ENCODE peak calls at places on chromosome 5, in four cellular contexts. One of them, this sample, is unnamed.

GRCh38 chr5:112573441-112573840 is 154.4 kb upstream of the EPB41L4A start:
- DNase-seq in IMR-90: no peak
- DNase-seq in A549: no peak
- DNase-seq in HCT116: no peak
- DNase-seq in this sample: no peak

GRCh38 chr5:142245776-142246175 is 79.0 kb downstream of the SPRY4 start:
- DNase-seq in IMR-90: no peak
- DNase-seq in A549: no peak
- DNase-seq in HCT116: no peak
- DNase-seq in this sample: no peak

GRCh38 chr5:142737169-142737568 is 33.0 kb upstream of the ARHGAP26 start:
- DNase-seq in IMR-90: no peak
- DNase-seq in A549: no peak
- DNase-seq in HCT116: no peak
- DNase-seq in this sample: no peak

GRCh38 chr5:150317048-150318003 is 14.6 kb upstream of the ARSI start:
- DNase-seq in IMR-90: peak
- DNase-seq in A549: peak
- DNase-seq in HCT116: peak
- DNase-seq in this sample: peak

GRCh38 chr5:140131967-140132409 is 6.3 kb downstream of the IGIP start:
- DNase-seq in IMR-90: peak
- DNase-seq in A549: no peak
- DNase-seq in HCT116: peak
- DNase-seq in this sample: no peak

GRCh38 chr5:140966293-140967225 is at the start of gene PCDHAC2:
- DNase-seq in IMR-90: no peak
- DNase-seq in A549: peak
- DNase-seq in HCT116: peak
- DNase-seq in this sample: no peak

GRCh38 chr5:133326361-133326760 is 274.5 kb downstream of the HSPA4 start:
- DNase-seq in IMR-90: no peak
- DNase-seq in A549: no peak
- DNase-seq in HCT116: no peak
- DNase-seq in this sample: no peak

GRCh38 chr5:1882337-1883119 is at the start of gene IRX4:
- DNase-seq in IMR-90: peak
- DNase-seq in A549: peak
- DNase-seq in HCT116: peak
- DNase-seq in this sample: no peak

GRCh38 chr5:36535390-36535789 is 71.0 kb upstream of the SLC1A3 start:
- DNase-seq in IMR-90: no peak
- DNase-seq in A549: no peak
- DNase-seq in HCT116: no peak
- DNase-seq in this sample: no peak

DNA sequence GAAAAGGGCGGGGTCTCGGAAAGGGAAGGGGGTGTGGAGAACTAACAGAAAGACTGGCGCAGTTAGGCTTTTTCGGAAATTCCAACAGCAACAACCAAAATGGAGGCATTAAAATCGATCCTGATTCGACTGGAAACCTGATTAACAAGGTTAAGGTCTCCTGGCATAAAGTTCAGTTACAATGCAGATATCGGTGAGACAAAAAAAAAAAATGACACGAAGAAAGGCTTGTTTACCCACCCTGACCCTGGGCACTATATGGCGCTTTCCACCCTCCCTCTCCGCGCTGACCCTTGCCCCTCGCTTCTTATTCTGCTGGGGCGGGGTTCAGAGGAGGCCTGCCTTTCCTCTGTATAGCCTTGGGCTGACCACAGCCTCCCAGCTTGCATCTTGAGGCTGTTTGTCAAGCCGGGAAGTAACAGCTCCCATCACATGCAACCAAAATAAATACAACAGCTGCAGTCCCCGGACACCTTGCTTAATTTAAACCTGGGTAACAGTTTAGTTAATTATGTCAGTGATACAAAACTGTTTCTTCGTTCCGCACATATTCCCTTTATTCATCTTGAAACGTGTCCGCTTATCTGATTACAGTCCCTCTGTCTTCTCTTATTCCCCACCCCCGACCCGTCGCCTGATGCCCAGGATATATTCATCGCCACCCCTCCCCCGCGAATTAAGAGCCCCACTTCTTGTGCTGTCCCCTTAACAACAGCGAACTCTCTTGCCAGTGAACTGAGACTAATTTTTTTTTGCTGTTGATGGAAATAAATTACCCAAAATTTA is 808 bp upstream of the PJA2 start:
- DNase-seq in IMR-90: peak
- DNase-seq in A549: peak
- DNase-seq in HCT116: peak
- DNase-seq in this sample: no peak
- TF ChIP-seq RAD21 in IMR-90: no peak
- TF ChIP-seq RAD21 in A549: no peak
- TF ChIP-seq RAD21 in HCT116: no peak
- TF ChIP-seq RAD21 in this sample: no peak

DNA sequence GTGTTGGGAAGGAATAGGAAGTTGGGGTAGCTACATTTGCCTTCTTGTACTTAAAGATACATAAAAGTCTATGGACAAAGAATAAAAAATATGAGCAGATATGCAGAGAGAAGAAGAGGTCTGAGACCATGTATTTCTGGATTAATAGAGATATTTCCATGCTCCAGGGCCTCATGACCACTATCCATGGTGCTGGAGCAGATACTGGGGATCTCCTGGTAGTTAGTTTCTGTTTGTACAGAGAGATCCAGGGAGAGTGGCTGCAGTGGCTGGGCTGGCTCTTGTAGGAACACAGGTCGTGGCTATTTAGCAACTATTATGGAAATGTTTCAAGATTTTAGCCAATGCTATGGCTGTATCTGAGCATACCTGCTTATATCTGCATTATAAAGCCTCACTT is 184.2 kb upstream of the TMEM161B start:
- DNase-seq in IMR-90: peak
- DNase-seq in A549: no peak
- DNase-seq in HCT116: no peak
- DNase-seq in this sample: no peak
- TF ChIP-seq RAD21 in IMR-90: no peak
- TF ChIP-seq RAD21 in A549: no peak
- TF ChIP-seq RAD21 in HCT116: no peak
- TF ChIP-seq RAD21 in this sample: no peak

GRCh38 chr5:16916262-16916878 is 19.7 kb downstream of the MYO10 start:
- DNase-seq in IMR-90: peak
- DNase-seq in A549: no peak
- DNase-seq in HCT116: peak
- DNase-seq in this sample: no peak
- TF ChIP-seq RAD21 in IMR-90: no peak
- TF ChIP-seq RAD21 in A549: no peak
- TF ChIP-seq RAD21 in HCT116: no peak
- TF ChIP-seq RAD21 in this sample: no peak

DNA sequence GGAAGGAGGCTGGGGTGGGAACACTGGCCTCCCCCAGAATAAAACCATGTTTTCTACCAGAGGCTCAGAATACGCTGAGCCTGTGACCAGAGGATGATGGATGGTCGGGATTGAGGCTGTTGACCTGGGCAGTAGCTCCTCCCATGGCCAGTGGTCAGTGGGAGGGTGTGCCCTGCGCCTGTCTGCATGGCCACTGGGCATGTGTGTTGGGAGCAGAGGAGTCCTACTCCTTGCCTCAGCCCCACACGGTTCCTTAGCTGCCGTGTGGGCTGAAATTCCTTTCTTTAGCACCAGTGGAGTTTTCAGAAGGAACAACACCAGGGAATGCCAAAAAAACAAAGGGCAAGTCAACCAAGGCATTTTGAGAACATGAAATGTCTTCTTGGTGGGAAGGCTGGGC is 8.5 kb upstream of the RMND5B start:
- DNase-seq in IMR-90: no peak
- DNase-seq in A549: no peak
- DNase-seq in HCT116: no peak
- DNase-seq in this sample: no peak
- TF ChIP-seq RAD21 in IMR-90: no peak
- TF ChIP-seq RAD21 in A549: no peak
- TF ChIP-seq RAD21 in HCT116: no peak
- TF ChIP-seq RAD21 in this sample: no peak

DNA sequence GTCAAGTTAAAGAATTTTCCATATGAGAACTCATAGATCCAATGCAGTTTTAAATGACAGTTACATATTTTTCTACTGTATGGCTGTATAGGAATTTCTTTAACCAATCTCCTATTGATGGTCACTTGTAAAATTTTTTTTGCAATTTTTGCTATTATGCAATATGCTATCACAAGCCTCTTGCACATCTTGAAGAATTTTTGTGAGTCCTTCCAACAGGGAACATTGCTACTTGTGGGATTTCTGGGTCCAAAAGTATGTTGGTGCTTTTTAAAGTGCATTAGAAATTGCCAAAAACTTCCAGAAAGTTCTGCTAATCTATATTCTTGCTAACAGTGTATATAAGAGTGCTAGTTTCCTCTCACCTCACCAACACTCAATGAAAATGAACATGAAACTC is 65.1 kb downstream of the NPR3 start:
- DNase-seq in IMR-90: no peak
- DNase-seq in A549: no peak
- DNase-seq in HCT116: no peak
- DNase-seq in this sample: no peak
- TF ChIP-seq RAD21 in IMR-90: no peak
- TF ChIP-seq RAD21 in A549: no peak
- TF ChIP-seq RAD21 in HCT116: no peak
- TF ChIP-seq RAD21 in this sample: no peak

GRCh38 chr5:124606116-124606515 is 140.3 kb downstream of the ZNF608 start:
- DNase-seq in IMR-90: no peak
- DNase-seq in A549: no peak
- DNase-seq in HCT116: no peak
- DNase-seq in this sample: no peak

GRCh38 chr5:124602925-124603650 is 143.4 kb downstream of the ZNF608 start:
- DNase-seq in IMR-90: no peak
- DNase-seq in A549: no peak
- DNase-seq in HCT116: no peak
- DNase-seq in this sample: no peak

GRCh38 chr5:124604419-124604818 is 142.0 kb downstream of the ZNF608 start:
- DNase-seq in IMR-90: no peak
- DNase-seq in A549: no peak
- DNase-seq in HCT116: no peak
- DNase-seq in this sample: peak

DNA sequence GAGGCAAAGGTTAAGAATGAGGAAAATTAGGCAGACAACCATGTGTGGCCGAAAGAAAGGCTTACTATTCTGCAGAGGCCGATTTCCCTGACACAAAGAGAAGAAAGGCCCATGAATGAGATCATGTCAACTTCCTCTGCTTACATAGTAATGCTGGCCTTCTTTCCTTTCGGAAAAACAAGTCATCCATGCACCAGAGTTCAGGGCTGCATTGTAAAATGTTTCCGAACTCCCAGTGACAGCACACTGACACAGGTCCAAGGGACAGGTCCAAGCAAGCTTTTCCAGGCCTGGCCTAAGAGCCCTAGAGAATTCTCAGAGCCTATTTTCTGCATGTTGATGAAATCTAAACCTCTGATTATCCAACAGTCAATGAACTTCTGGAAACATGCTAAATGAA is 140.9 kb downstream of the ZNF608 start:
- DNase-seq in IMR-90: peak
- DNase-seq in A549: no peak
- DNase-seq in HCT116: no peak
- DNase-seq in this sample: peak
- TF ChIP-seq RAD21 in IMR-90: no peak
- TF ChIP-seq RAD21 in A549: no peak
- TF ChIP-seq RAD21 in HCT116: no peak
- TF ChIP-seq RAD21 in this sample: no peak

This sample was measured in HepG2.